ENCODE peak calls at places on chromosomes 7 and 10, in six cellular contexts. B is GM12891, T is GM12878, F is H1, P is HepG2, C is GM12892. H is an unnamed sample.

GRCh38 chr7:94414481-94414880 is 19.8 kb downstream of the COL1A2 start:
- DNase-seq in B (no peak), T (no peak), F (no peak), P (no peak), C (no peak), H (no peak)

GRCh38 chr7:65798111-65799075 is 74.5 kb upstream of the VKORC1L1 start:
- DNase-seq in B (no peak), T (peak), F (no peak), P (no peak), C (no peak), H (no peak)

GRCh38 chr10:103792547-103792946 is 62.8 kb downstream of the SH3PXD2A start:
- DNase-seq in B (no peak), T (no peak), F (no peak), P (no peak), C (no peak), H (no peak)

GRCh38 chr7:106064836-106065559 is 47.1 kb downstream of the SYPL1 start:
- DNase-seq in B (no peak), T (no peak), F (no peak), P (peak), C (no peak), H (peak)

GRCh38 chr10:82438277-82438676 is 563.3 kb downstream of the NRG3 start:
- DNase-seq in B (no peak), T (no peak), F (no peak), P (no peak), C (no peak), H (no peak)

GRCh38 chr10:110867807-110868465 is 3.8 kb upstream of the PDCD4 start:
- DNase-seq in B (no peak), T (no peak), F (no peak), P (no peak), C (no peak), H (no peak)

GRCh38 chr7:131893627-131894345 is 337.4 kb upstream of the PODXL start:
- DNase-seq in B (no peak), T (no peak), F (no peak), P (no peak), C (no peak), H (no peak)

GRCh38 chr10:130074639-130075038 is 36.0 kb downstream of the C10orf143 start:
- DNase-seq in B (no peak), T (no peak), F (no peak), P (no peak), C (no peak), H (no peak)

GRCh38 chr7:66693331-66693730 is 47.2 kb upstream of the RABGEF1 start:
- DNase-seq in B (no peak), T (no peak), F (no peak), P (no peak), C (no peak), H (no peak)

GRCh38 chr10:43094091-43094484 is 17.2 kb downstream of the RET start:
- DNase-seq in B (no peak), T (no peak), F (no peak), P (no peak), C (no peak), H (peak)

GRCh38 chr7:24659505-24659904 is 86.3 kb downstream of the PALS2 start:
- DNase-seq in B (no peak), T (peak), F (no peak), P (no peak), C (no peak), H (no peak)

GRCh38 chr10:28410420-28411135 is 107.7 kb upstream of the MPP7 start:
- DNase-seq in B (no peak), T (no peak), F (no peak), P (peak), C (no peak), H (peak)

GRCh38 chr10:26857991-26858706 is 2.6 kb downstream of the ABI1 start:
- DNase-seq in B (no peak), T (peak), F (no peak), P (no peak), C (no peak), H (no peak)

GRCh38 chr7:90660100-90660499 is 64.0 kb downstream of the CDK14 start:
- DNase-seq in B (no peak), T (no peak), F (no peak), P (no peak), C (no peak), H (no peak)

GRCh38 chr7:90605055-90605454 is 8.9 kb downstream of the CDK14 start:
- DNase-seq in B (no peak), T (no peak), F (no peak), P (no peak), C (no peak), H (peak)

GRCh38 chr10:27019827-27020226 is 80.5 kb downstream of the ANKRD26 start:
- DNase-seq in B (no peak), T (no peak), F (no peak), P (no peak), C (no peak), H (no peak)

GRCh38 chr10:89502556-89502955 is 32.8 kb downstream of the SLC16A12 start:
- DNase-seq in B (no peak), T (no peak), F (no peak), P (no peak), C (no peak), H (no peak)

GRCh38 chr10:53315709-53316108 is 543.1 kb upstream of the MBL2 start:
- DNase-seq in B (no peak), T (no peak), F (no peak), P (no peak), C (no peak), H (no peak)

GRCh38 chr7:67484244-67484751 is 487.7 kb downstream of the TYW1 start:
- DNase-seq in B (peak), T (no peak), F (peak), P (peak), C (no peak), H (peak)

GRCh38 chr7:145464287-145464686 is 628.4 kb upstream of the TPK1 start:
- DNase-seq in B (no peak), T (no peak), F (no peak), P (no peak), C (no peak), H (no peak)

GRCh38 chr10:20822825-20823224 is 74.3 kb downstream of the NEBL start:
- DNase-seq in B (no peak), T (no peak), F (no peak), P (no peak), C (no peak), H (no peak)

GRCh38 chr7:30927040-30927439 is 15.4 kb downstream of the AQP1 start:
- DNase-seq in B (no peak), T (no peak), F (no peak), P (no peak), C (no peak), H (peak)

GRCh38 chr10:90087197-90088007 is 386.0 kb downstream of the KIF20B start:
- DNase-seq in B (peak), T (peak), F (no peak), P (no peak), C (no peak), H (no peak)

GRCh38 chr10:127694580-127695193 is 42.3 kb upstream of the FOXI2 start:
- DNase-seq in B (peak), T (no peak), F (peak), P (peak), C (peak), H (peak)

GRCh38 chr7:102978280-102978679 is 65.5 kb downstream of the LRRC17 start:
- DNase-seq in B (no peak), T (no peak), F (no peak), P (no peak), C (no peak), H (no peak)

GRCh38 chr10:52864459-52865106 is 92.0 kb upstream of the MBL2 start:
- DNase-seq in B (no peak), T (no peak), F (peak), P (peak), C (no peak), H (no peak)

GRCh38 chr10:63780075-63780474 is 258.9 kb downstream of the REEP3 start:
- DNase-seq in B (no peak), T (no peak), F (no peak), P (no peak), C (no peak), H (no peak)

GRCh38 chr7:74104702-74105101 is 21.1 kb downstream of the LIMK1 start:
- DNase-seq in B (no peak), T (no peak), F (no peak), P (no peak), C (no peak), H (no peak)

GRCh38 chr10:133421336-133422222 is 2.8 kb downstream of the SPRN start:
- DNase-seq in B (no peak), T (no peak), F (no peak), P (no peak), C (no peak), H (peak)

GRCh38 chr10:110410329-110411046 is 87.2 kb upstream of the DUSP5 start:
- DNase-seq in B (no peak), T (no peak), F (no peak), P (peak), C (no peak), H (no peak)

GRCh38 chr10:14450041-14450491 is 119.3 kb upstream of the FRMD4A start:
- DNase-seq in B (no peak), T (no peak), F (no peak), P (no peak), C (no peak), H (no peak)

GRCh38 chr7:43553999-43554398 is 28.9 kb upstream of the STK17A start:
- DNase-seq in B (no peak), T (no peak), F (no peak), P (peak), C (no peak), H (no peak)

GRCh38 chr7:108034586-108034985 is 31.6 kb upstream of the LAMB1 start:
- DNase-seq in B (no peak), T (no peak), F (no peak), P (peak), C (no peak), H (no peak)

GRCh38 chr10:77479586-77479985 is 158.0 kb downstream of the KCNMA1 start:
- DNase-seq in B (no peak), T (no peak), F (no peak), P (no peak), C (no peak), H (no peak)

GRCh38 chr7:25677595-25677994 is 449.3 kb upstream of the NPVF start:
- DNase-seq in B (no peak), T (no peak), F (no peak), P (no peak), C (no peak), H (no peak)

GRCh38 chr10:72328829-72329204 is 25.9 kb downstream of the DNAJB12 start:
- DNase-seq in B (no peak), T (no peak), F (no peak), P (no peak), C (no peak), H (no peak)

GRCh38 chr7:15652776-15653290 is 33.6 kb downstream of the MEOX2 start:
- DNase-seq in B (no peak), T (no peak), F (no peak), P (no peak), C (no peak), H (no peak)

GRCh38 chr7:38178695-38179344 is 775 bp downstream of the STARD3NL start:
- DNase-seq in B (no peak), T (no peak), F (no peak), P (no peak), C (peak), H (no peak)

GRCh38 chr10:128506423-128506822 is 380.2 kb upstream of the MKI67 start:
- DNase-seq in B (no peak), T (no peak), F (no peak), P (no peak), C (no peak), H (no peak)

GRCh38 chr7:100679927-100680588 is 6.5 kb downstream of the GNB2 start:
- DNase-seq in B (peak), T (no peak), F (no peak), P (no peak), C (peak), H (peak)

DNA sequence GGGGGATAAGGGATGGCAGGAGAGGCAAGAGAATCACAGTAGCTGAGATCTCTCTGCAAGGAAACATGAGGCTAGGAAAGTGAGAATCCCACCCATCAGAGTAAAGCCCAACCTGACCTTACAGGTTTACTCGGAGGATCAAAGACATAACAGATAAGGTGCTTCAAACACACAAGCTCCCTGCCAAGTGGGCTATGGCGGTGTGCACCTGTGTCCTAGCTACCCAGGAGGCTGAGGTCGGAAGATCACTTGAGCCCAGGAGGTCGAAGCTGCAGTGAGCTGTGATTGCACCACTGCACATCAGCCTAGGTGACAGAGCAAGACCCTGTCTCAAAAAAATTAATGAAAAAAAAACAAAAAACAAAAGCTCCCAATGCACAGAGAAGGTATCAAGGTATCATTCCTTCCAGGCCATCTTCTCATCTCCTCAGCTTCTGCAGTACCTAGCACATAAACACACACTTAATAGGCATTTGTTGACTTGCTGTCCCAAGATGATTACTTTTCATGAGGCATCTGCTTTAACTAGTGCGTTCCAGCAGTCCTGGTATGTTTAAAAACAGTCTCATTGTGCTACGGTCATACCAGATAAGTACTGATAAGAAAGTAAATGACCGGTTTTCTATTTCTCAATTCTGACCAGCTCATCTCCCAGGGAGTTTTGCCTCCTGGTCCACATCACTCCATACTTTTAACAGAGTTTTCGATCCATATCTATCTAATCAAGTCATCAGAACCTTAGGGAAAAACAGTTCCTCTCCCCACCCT is 13.3 kb downstream of the GNA12 start:
- DNase-seq in B (no peak), T (no peak), F (no peak), P (no peak), C (no peak), H (no peak)
- TF ChIP-seq TAF1 in B (no peak), T (no peak), F (no peak), P (no peak), C (no peak), H (no peak)

DNA sequence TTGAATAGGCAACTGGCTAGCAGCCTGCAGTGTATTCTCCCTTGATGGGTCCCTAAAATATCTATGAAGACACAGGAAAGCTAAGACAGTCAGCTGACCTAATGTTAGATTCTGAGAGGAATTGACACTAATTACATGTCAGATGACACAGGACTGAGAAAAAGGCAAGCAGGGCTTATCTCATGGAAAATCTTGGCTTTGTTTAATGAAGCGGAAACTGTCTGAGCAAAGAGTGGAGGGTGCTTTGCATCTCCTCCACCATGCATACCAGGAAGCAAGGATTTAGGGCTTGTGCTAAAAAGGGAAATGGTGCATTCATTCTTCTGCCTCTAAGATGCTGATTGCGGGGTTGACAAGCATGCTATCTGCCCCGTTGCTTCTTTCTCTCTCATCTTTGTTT is 135.5 kb upstream of the GLI3 start:
- DNase-seq in B (no peak), T (no peak), F (no peak), P (no peak), C (no peak), H (no peak)
- TF ChIP-seq TAF1 in B (no peak), T (no peak), F (no peak), P (no peak), C (no peak), H (no peak)

DNA sequence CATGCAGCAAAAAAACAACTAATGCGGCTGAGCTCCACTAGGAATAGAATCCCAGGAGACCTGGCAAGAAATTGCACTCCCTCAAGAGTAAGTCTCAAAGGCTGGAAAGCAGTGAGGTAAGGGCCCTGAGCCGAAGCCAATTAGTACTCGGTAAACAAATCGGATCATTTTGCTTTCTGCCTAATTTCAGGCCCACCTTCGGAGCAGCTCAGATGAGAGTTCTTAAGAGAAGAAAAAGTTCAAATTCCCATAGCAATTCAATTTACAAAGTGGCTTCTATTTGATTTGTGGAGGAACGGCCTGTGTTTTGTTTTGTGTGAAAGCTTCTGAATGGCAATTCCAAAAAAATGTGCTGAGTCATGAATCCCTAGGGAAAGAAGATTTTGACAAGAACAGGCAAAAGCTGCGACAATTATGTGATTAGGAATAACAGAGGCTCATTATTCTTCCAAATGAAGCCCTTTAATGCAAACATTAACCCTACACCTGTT is 60.9 kb downstream of the SLC16A9 start:
- DNase-seq in B (no peak), T (no peak), F (no peak), P (no peak), C (no peak), H (no peak)
- TF ChIP-seq TAF1 in B (no peak), T (no peak), F (no peak), P (no peak), C (no peak), H (no peak)

GRCh38 chr10:71291501-71291900 is 27.6 kb upstream of the SLC29A3 start:
- DNase-seq in B (no peak), T (no peak), F (no peak), P (no peak), C (no peak), H (no peak)
- TF ChIP-seq TAF1 in B (no peak), T (no peak), F (no peak), P (no peak), C (no peak), H (no peak)

GRCh38 chr10:121831237-121831636 is 96.6 kb downstream of the ATE1 start:
- DNase-seq in B (no peak), T (no peak), F (no peak), P (no peak), C (no peak), H (no peak)

GRCh38 chr10:121833387-121833786 is 94.4 kb downstream of the ATE1 start:
- DNase-seq in B (no peak), T (no peak), F (no peak), P (no peak), C (no peak), H (no peak)

GRCh38 chr10:121831777-121832176 is 96.1 kb downstream of the ATE1 start:
- DNase-seq in B (no peak), T (no peak), F (no peak), P (no peak), C (no peak), H (no peak)

GRCh38 chr10:121830101-121830500 is 97.7 kb downstream of the ATE1 start:
- DNase-seq in B (no peak), T (no peak), F (no peak), P (no peak), C (no peak), H (no peak)

DNA sequence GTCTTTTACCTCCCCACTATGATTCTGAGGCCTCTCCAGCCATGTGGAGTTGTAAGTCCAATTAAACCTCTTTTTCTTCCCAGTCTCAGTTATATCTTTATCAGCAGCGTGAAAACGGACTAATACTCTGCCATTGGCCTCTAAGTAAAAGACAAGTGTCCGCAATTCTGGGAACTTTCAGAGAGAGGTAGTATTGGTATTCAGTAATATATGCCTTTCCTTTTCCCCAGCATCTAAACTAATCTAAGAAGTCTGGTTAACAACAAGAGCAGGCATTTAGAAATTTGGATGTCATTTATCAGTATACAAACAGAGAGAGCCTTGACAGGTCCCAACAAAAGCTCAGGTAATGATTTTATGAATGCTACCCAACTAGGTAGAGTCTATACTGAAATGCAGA is 95.2 kb downstream of the ATE1 start:
- DNase-seq in B (no peak), T (no peak), F (no peak), P (no peak), C (no peak), H (no peak)
- TF ChIP-seq TAF1 in B (no peak), T (no peak), F (no peak), P (no peak), C (no peak), H (no peak)

GRCh38 chr10:49173848-49174247 is 14.3 kb downstream of the TMEM273 start:
- DNase-seq in B (no peak), T (no peak), F (no peak), P (no peak), C (no peak), H (no peak)

GRCh38 chr10:49174926-49175500 is 13.2 kb downstream of the TMEM273 start:
- DNase-seq in B (no peak), T (no peak), F (no peak), P (no peak), C (no peak), H (no peak)

GRCh38 chr10:49176310-49177268 is 11.6 kb downstream of the TMEM273 start:
- DNase-seq in B (no peak), T (no peak), F (no peak), P (no peak), C (no peak), H (no peak)

GRCh38 chr10:49174261-49174925 is 13.8 kb downstream of the TMEM273 start:
- DNase-seq in B (no peak), T (no peak), F (no peak), P (no peak), C (no peak), H (no peak)

DNA sequence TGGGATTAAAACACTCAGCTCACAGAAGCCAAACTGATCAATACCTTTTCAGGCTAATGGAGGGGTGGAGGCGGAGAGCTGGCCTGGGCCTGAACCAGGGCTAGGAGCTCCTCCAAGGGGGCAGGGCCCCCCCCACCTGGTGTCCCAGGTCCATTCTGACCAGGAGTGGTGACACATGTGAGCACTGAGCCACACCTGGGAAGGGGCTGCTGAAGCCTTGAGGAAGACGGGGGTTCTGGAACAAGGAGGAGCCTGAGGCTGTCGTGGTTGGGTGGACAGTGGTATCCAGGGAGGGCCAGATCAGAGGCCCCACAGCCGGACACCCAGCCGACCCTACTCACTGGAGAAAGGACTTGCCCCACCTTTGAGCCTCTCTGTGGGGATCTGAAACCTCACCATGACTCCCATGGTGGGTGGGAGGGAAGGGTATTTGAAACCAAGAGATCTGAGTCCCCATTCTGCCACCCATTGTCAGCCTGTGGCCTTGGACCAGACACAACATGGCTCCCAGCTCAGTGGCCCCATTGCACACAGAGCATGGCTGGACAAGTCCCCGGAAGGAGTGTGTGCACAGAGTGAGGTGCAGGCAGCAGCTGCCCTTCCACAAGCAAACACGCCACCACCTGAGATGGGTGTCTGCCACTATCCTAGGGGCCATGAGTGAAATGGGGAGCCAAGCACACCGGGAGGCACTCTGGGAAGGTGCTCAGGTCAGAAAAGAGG is 12.4 kb downstream of the TMEM273 start:
- DNase-seq in B (no peak), T (no peak), F (no peak), P (no peak), C (no peak), H (no peak)
- TF ChIP-seq TAF1 in B (no peak), T (no peak), F (no peak), P (no peak), C (no peak), H (no peak)